ENCODE peak calls at places on chromosomes 11 and 22, in five cellular contexts. H is A549, R is K562, O is HepG2, B is SK-N-SH. P is an unnamed sample.

GRCh38 chr11:75429902-75430691 is 2.9 kb downstream of the KLHL35 start:
- DNase-seq in H (peak; percentile 76), R (no peak), O (no peak), B (peak; percentile 88), P (no peak)

GRCh38 chr11:131993291-131993690 is 622.9 kb downstream of the NTM start:
- DNase-seq in H (no peak), R (no peak), O (no peak), B (no peak), P (no peak)

GRCh38 chr11:134658481-134659080 is 246.5 kb upstream of the B3GAT1 start:
- DNase-seq in H (no peak), R (no peak), O (no peak), B (no peak), P (peak; percentile 30)

GRCh38 chr22:29156507-29156906 is 49.2 kb upstream of the EMID1 start:
- DNase-seq in H (no peak), R (no peak), O (peak; percentile 20), B (no peak), P (no peak)

GRCh38 chr11:69361048-69361447 is 67.1 kb downstream of the MYEOV start:
- DNase-seq in H (no peak), R (no peak), O (no peak), B (no peak), P (peak; percentile 27)

GRCh38 chr11:36478700-36479329 is 31.3 kb downstream of the TRAF6 start:
- DNase-seq in H (peak; percentile 60), R (no peak), O (peak; percentile 39), B (peak; percentile 45), P (no peak)

GRCh38 chr11:107508858-107509244 is 51.2 kb upstream of the CWF19L2 start:
- DNase-seq in H (no peak), R (no peak), O (no peak), B (no peak), P (no peak)

GRCh38 chr11:18792066-18792591 is 531 bp upstream of the PTPN5 start:
- DNase-seq in H (peak; percentile 14), R (no peak), O (no peak), B (no peak), P (no peak)

GRCh38 chr11:92822410-92822809 is 147.0 kb upstream of the MTNR1B start:
- DNase-seq in H (no peak), R (no peak), O (no peak), B (no peak), P (no peak)

GRCh38 chr11:124069429-124070401 is 28.6 kb upstream of the OR10G7 start:
- DNase-seq in H (peak; percentile 53), R (peak; percentile 44), O (peak; percentile 42), B (peak; percentile 50), P (peak; percentile 43)

GRCh38 chr11:121567988-121568387 is 115.2 kb upstream of the SORL1-AS1 start:
- DNase-seq in H (no peak), R (no peak), O (no peak), B (no peak), P (no peak)

GRCh38 chr11:78138694-78139421 is 568 bp downstream of the ALG8 start:
- DNase-seq in H (peak; percentile 50), R (peak; percentile 58), O (no peak), B (peak; percentile 44), P (no peak)

GRCh38 chr22:41893591-41894375 is 21.1 kb downstream of the SHISA8 start:
- DNase-seq in H (no peak), R (no peak), O (no peak), B (no peak), P (no peak)

GRCh38 chr11:27255447-27255828 is 107.6 kb downstream of the CCDC34 start:
- DNase-seq in H (no peak), R (no peak), O (no peak), B (no peak), P (no peak)

GRCh38 chr22:44202261-44202789 is 21.6 kb downstream of the PARVG start:
- DNase-seq in H (no peak), R (no peak), O (no peak), B (no peak), P (no peak)

GRCh38 chr11:73528013-73528412 is 69.9 kb downstream of the FAM168A start:
- DNase-seq in H (no peak), R (no peak), O (no peak), B (no peak), P (no peak)

GRCh38 chr11:6240139-6240538 is 1.2 kb downstream of the CNGA4 start:
- DNase-seq in H (no peak), R (no peak), O (no peak), B (no peak), P (no peak)

GRCh38 chr11:74321487-74322188 is 10.2 kb upstream of the P4HA3 start:
- DNase-seq in H (peak; percentile 64), R (peak; percentile 30), O (peak; percentile 12), B (peak; percentile 41), P (peak; percentile 58)

GRCh38 chr11:346529-346928 is 22.8 kb upstream of the B4GALNT4 start:
- DNase-seq in H (no peak), R (no peak), O (no peak), B (no peak), P (no peak)

GRCh38 chr11:65115361-65116082 is 2.0 kb downstream of the ZNHIT2 start:
- DNase-seq in H (no peak), R (no peak), O (no peak), B (no peak), P (no peak)

GRCh38 chr22:46569055-46569847 is 31.8 kb upstream of the CELSR1 start:
- DNase-seq in H (no peak), R (no peak), O (no peak), B (no peak), P (no peak)

GRCh38 chr11:33936745-33937612 is 45.1 kb upstream of the LMO2 start:
- DNase-seq in H (no peak), R (peak; percentile 69), O (no peak), B (no peak), P (no peak)

GRCh38 chr11:10864688-10865087 is 6.8 kb upstream of the ZBED5 start:
- DNase-seq in H (no peak), R (no peak), O (no peak), B (no peak), P (no peak)

DNA sequence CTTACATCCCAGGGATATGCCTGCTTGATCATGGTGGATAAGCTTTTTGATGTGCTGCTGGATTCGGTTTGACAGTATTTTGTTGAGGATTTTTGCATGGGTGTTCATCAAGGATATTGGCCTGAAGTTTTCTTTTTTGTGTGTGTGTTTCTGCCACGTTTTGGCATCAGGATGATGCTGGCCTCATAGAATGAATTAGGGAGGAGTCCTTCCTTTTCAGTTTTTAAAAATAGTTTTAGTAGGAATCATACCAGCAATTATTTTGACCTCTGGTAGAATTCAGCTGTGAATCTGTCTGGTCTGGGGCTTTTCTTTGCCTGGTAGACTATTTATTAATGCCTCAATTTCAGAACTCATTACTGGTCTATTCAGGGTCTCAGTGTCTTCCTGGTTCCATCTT is 362.4 kb downstream of the JRKL start:
- DNase-seq in H (no peak), R (no peak), O (no peak), B (no peak), P (no peak)
- TF ChIP-seq USF2 in H (no peak), R (no peak), O (no peak), B (no peak), P (no peak)

GRCh38 chr11:76859708-76860233 is 947 bp upstream of the ACER3 start:
- DNase-seq in H (no peak), R (no peak), O (no peak), B (no peak), P (no peak)

GRCh38 chr11:76857776-76858461 is 2.8 kb upstream of the ACER3 start:
- DNase-seq in H (no peak), R (no peak), O (no peak), B (no peak), P (no peak)

GRCh38 chr11:76860539-76861475 is at the start of gene ACER3:
- DNase-seq in H (peak; percentile 90), R (peak; percentile 99), O (peak; percentile 78), B (peak; percentile 99), P (peak; percentile 80)

GRCh38 chr11:76863196-76863777 is 2.6 kb downstream of the ACER3 start:
- DNase-seq in H (no peak), R (no peak), O (no peak), B (no peak), P (no peak)

DNA sequence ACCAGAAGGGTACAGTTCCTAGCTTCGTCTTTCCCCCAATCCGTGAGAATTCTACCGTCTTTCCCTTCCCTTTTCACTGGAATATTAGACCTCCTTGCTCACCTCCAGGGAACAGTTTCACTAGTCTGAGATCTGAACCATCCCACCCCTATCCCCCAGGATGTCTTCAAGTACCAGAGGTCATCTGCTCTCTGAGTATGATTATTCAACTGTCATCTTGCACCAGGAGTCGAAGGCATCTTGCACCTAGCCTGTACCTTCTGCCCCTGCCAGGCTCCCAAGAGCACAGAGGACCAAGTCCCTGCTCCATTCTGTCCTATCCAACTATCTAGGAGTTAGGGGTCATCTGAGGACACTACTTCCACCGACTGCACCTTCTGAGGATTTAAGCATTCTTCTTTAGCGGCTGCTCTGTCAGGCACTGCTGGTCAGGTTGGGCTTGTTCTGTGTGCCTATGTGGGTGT is 804 bp downstream of the ACER3 start:
- DNase-seq in H (no peak), R (no peak), O (no peak), B (no peak), P (peak; percentile 45)
- TF ChIP-seq USF2 in H (no peak), R (no peak), O (no peak), B (no peak), P (no peak)

GRCh38 chr11:112165049-112165448 is 1.2 kb upstream of the IL18 start:
- DNase-seq in H (no peak), R (no peak), O (no peak), B (no peak), P (no peak)

GRCh38 chr11:112161012-112161411 is 2.9 kb downstream of the IL18 start:
- DNase-seq in H (no peak), R (no peak), O (no peak), B (no peak), P (no peak)

GRCh38 chr11:112163875-112164521 is at the start of gene IL18:
- DNase-seq in H (peak; percentile 88), R (peak; percentile 22), O (no peak), B (no peak), P (peak; percentile 57)

GRCh38 chr11:112160452-112160851 is 3.4 kb downstream of the IL18 start:
- DNase-seq in H (no peak), R (no peak), O (no peak), B (no peak), P (no peak)

DNA sequence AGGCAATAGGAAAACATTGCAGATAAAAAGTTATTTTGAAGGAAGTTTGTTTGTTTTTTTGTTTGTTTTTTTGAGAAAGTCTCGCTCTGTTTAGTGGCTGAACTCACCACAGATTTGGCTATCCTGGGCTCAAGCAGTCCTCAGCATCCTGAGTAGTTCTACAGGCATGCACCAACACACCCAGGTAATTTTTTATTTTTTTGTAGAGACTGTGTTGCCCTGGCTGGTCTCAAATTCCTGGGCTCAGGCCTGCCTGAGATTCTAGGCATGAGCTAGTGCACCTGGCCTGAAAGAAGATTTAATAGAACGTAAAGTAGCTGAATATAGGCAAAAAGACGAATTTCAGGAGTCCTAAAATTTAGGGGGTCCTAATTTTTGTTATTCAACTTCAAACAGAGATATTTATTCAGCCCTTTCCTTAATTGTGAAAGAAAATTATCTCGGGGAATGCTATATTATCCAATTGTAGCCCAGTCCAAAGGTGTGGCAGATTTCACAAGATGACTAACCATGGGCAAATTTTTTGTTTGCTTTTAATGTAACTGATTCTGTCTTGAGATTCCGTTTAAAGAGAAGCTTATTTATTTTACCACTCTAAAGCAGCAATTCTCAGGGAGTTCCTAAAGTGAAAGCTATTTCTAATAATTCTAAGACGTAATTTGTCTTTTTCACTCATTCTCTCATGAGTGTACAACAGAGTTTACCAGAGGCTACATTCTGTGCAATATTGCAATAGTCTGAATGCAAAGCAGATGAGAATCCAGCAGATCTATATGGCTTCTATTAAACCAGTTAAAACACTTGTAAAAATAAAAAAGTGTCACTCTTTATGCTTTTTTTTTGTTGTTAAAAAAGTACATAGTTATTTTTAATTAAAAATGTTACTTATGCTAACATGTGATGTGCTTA is 879 bp downstream of the IL18 start:
- DNase-seq in H (peak; percentile 38), R (no peak), O (peak; percentile 21), B (no peak), P (no peak)
- TF ChIP-seq USF2 in H (no peak), R (no peak), O (no peak), B (no peak), P (no peak)

GRCh38 chr11:63663809-63664208 is 7.4 kb downstream of the ATL3 start:
- DNase-seq in H (peak; percentile 38), R (no peak), O (no peak), B (no peak), P (no peak)
- TF ChIP-seq USF2 in H (no peak), R (no peak), O (no peak), B (no peak), P (no peak)